ENCODE peak calls at places on chromosomes 6 and 20, in five cellular contexts. K is ELR, Z is T-cell, O is astrocyte of the cerebellum, R is neural crest cell. S is an unnamed sample.

GRCh38 chr20:2694519-2694918 is 1.9 kb downstream of the EBF4 start:
- DNase-seq in K (no peak), Z (no peak), O (no peak), R (no peak), S (no peak)

GRCh38 chr20:9912290-9912689 is 73.4 kb upstream of the PAK5 start:
- DNase-seq in K (no peak), Z (no peak), O (no peak), R (no peak), S (no peak)

GRCh38 chr6:66508433-66508832 is 801.4 kb upstream of the EYS start:
- DNase-seq in K (peak), Z (no peak), O (peak), R (no peak), S (no peak)

GRCh38 chr20:39676857-39677351 is 714.8 kb downstream of the DHX35 start:
- DNase-seq in K (peak), Z (no peak), O (no peak), R (no peak), S (no peak)

GRCh38 chr6:43695078-43695966 is 7.7 kb upstream of the MRPS18A start:
- DNase-seq in K (no peak), Z (no peak), O (no peak), R (no peak), S (no peak)

GRCh38 chr20:2757969-2758368 is 42.5 kb downstream of the CPXM1 start:
- DNase-seq in K (no peak), Z (no peak), O (no peak), R (no peak), S (no peak)

GRCh38 chr6:39266375-39266774 is 37.1 kb upstream of the KCNK5 start:
- DNase-seq in K (no peak), Z (no peak), O (no peak), R (no peak), S (no peak)

GRCh38 chr20:32482251-32483220 is 102.6 kb downstream of the NOL4L start:
- DNase-seq in K (peak), Z (no peak), O (no peak), R (peak), S (peak)

GRCh38 chr20:23257848-23258746 is 92.5 kb upstream of the NXT1 start:
- DNase-seq in K (peak), Z (no peak), O (peak), R (no peak), S (no peak)

GRCh38 chr6:39153766-39154397 is 38.9 kb upstream of the SAYSD1 start:
- DNase-seq in K (no peak), Z (no peak), O (no peak), R (no peak), S (no peak)

GRCh38 chr6:158772851-158773371 is 46.3 kb downstream of the EZR start:
- DNase-seq in K (peak), Z (no peak), O (no peak), R (no peak), S (no peak)

GRCh38 chr6:169960003-169960344 is 208.6 kb downstream of the ERMARD start:
- DNase-seq in K (no peak), Z (no peak), O (no peak), R (no peak), S (no peak)

GRCh38 chr6:79453558-79454042 is 83.6 kb downstream of the LCA5 start:
- DNase-seq in K (no peak), Z (no peak), O (no peak), R (no peak), S (no peak)